ENCODE peak calls at places on chromosomes 5 and 9, in six cellular contexts. One of them, this sample, is unnamed.

GRCh38 chr9:132519033-132519432 is 63.4 kb upstream of the BARHL1 start:
- DNase-seq in fibroblast of pulmonary artery: no peak
- DNase-seq in H1: no peak
- DNase-seq in AG04449: no peak
- DNase-seq in ovary: no peak
- DNase-seq in PC-3: no peak
- DNase-seq in this sample: no peak

GRCh38 chr5:26691486-26691885 is 346.9 kb downstream of the CDH9 start:
- DNase-seq in fibroblast of pulmonary artery: no peak
- DNase-seq in H1: no peak
- DNase-seq in AG04449: no peak
- DNase-seq in ovary: no peak
- DNase-seq in PC-3: no peak
- DNase-seq in this sample: no peak

GRCh38 chr9:127707766-127708165 is 978 bp downstream of the CFAP157 start:
- DNase-seq in fibroblast of pulmonary artery: no peak
- DNase-seq in H1: no peak
- DNase-seq in AG04449: no peak
- DNase-seq in ovary: no peak
- DNase-seq in PC-3: peak
- DNase-seq in this sample: no peak

GRCh38 chr5:159310492-159310891 is 19.8 kb downstream of the IL12B start:
- DNase-seq in fibroblast of pulmonary artery: no peak
- DNase-seq in H1: peak
- DNase-seq in AG04449: no peak
- DNase-seq in ovary: no peak
- DNase-seq in PC-3: peak
- DNase-seq in this sample: no peak

GRCh38 chr9:27765266-27765665 is 192.0 kb upstream of the C9orf72 start:
- DNase-seq in fibroblast of pulmonary artery: no peak
- DNase-seq in H1: no peak
- DNase-seq in AG04449: no peak
- DNase-seq in ovary: no peak
- DNase-seq in PC-3: no peak
- DNase-seq in this sample: no peak

GRCh38 chr5:11311731-11312130 is 550.7 kb upstream of the DAP start:
- DNase-seq in fibroblast of pulmonary artery: no peak
- DNase-seq in H1: no peak
- DNase-seq in AG04449: no peak
- DNase-seq in ovary: no peak
- DNase-seq in PC-3: no peak
- DNase-seq in this sample: no peak

GRCh38 chr5:139470821-139471300 is at the start of gene SMIM33:
- DNase-seq in fibroblast of pulmonary artery: no peak
- DNase-seq in H1: no peak
- DNase-seq in AG04449: no peak
- DNase-seq in ovary: no peak
- DNase-seq in PC-3: no peak
- DNase-seq in this sample: no peak

GRCh38 chr5:138725885-138726457 is 27.3 kb upstream of the CTNNA1 start:
- DNase-seq in fibroblast of pulmonary artery: peak
- DNase-seq in H1: no peak
- DNase-seq in AG04449: no peak
- DNase-seq in ovary: no peak
- DNase-seq in PC-3: no peak
- DNase-seq in this sample: no peak

GRCh38 chr9:98503867-98504800 is 204.6 kb downstream of the GABBR2 start:
- DNase-seq in fibroblast of pulmonary artery: no peak
- DNase-seq in H1: no peak
- DNase-seq in AG04449: no peak
- DNase-seq in ovary: no peak
- DNase-seq in PC-3: no peak
- DNase-seq in this sample: no peak

GRCh38 chr9:71819115-71819739 is 50.9 kb upstream of the CEMIP2 start:
- DNase-seq in fibroblast of pulmonary artery: peak
- DNase-seq in H1: no peak
- DNase-seq in AG04449: no peak
- DNase-seq in ovary: peak
- DNase-seq in PC-3: peak
- DNase-seq in this sample: no peak

GRCh38 chr9:120402741-120403542 is 177.0 kb downstream of the CDK5RAP2 start:
- DNase-seq in fibroblast of pulmonary artery: peak
- DNase-seq in H1: no peak
- DNase-seq in AG04449: peak
- DNase-seq in ovary: no peak
- DNase-seq in PC-3: peak
- DNase-seq in this sample: no peak

GRCh38 chr5:39433838-39434237 is 9.1 kb upstream of the DAB2 start:
- DNase-seq in fibroblast of pulmonary artery: no peak
- DNase-seq in H1: no peak
- DNase-seq in AG04449: no peak
- DNase-seq in ovary: no peak
- DNase-seq in PC-3: no peak
- DNase-seq in this sample: no peak

GRCh38 chr9:107488400-107489143 is 997 bp downstream of the KLF4 start:
- DNase-seq in fibroblast of pulmonary artery: peak
- DNase-seq in H1: peak
- DNase-seq in AG04449: no peak
- DNase-seq in ovary: peak
- DNase-seq in PC-3: peak
- DNase-seq in this sample: peak

GRCh38 chr9:134187821-134188420 is 23.6 kb upstream of the RNU6ATAC start:
- DNase-seq in fibroblast of pulmonary artery: no peak
- DNase-seq in H1: no peak
- DNase-seq in AG04449: no peak
- DNase-seq in ovary: peak
- DNase-seq in PC-3: no peak
- DNase-seq in this sample: no peak

GRCh38 chr5:143758750-143759149 is 53.2 kb upstream of the HMHB1 start:
- DNase-seq in fibroblast of pulmonary artery: peak
- DNase-seq in H1: no peak
- DNase-seq in AG04449: no peak
- DNase-seq in ovary: no peak
- DNase-seq in PC-3: no peak
- DNase-seq in this sample: no peak

GRCh38 chr5:109143001-109143400 is 266.8 kb downstream of the PJA2 start:
- DNase-seq in fibroblast of pulmonary artery: no peak
- DNase-seq in H1: no peak
- DNase-seq in AG04449: no peak
- DNase-seq in ovary: no peak
- DNase-seq in PC-3: no peak
- DNase-seq in this sample: no peak

GRCh38 chr5:115379622-115380344 is 83.3 kb upstream of the CCDC112 start:
- DNase-seq in fibroblast of pulmonary artery: no peak
- DNase-seq in H1: no peak
- DNase-seq in AG04449: no peak
- DNase-seq in ovary: no peak
- DNase-seq in PC-3: peak
- DNase-seq in this sample: peak

GRCh38 chr5:115375922-115376321 is 79.5 kb upstream of the CCDC112 start:
- DNase-seq in fibroblast of pulmonary artery: peak
- DNase-seq in H1: no peak
- DNase-seq in AG04449: no peak
- DNase-seq in ovary: no peak
- DNase-seq in PC-3: no peak
- DNase-seq in this sample: no peak

GRCh38 chr5:115378754-115379153 is 82.3 kb upstream of the CCDC112 start:
- DNase-seq in fibroblast of pulmonary artery: no peak
- DNase-seq in H1: no peak
- DNase-seq in AG04449: no peak
- DNase-seq in ovary: no peak
- DNase-seq in PC-3: no peak
- DNase-seq in this sample: no peak

GRCh38 chr5:115374057-115374775 is 77.8 kb upstream of the CCDC112 start:
- DNase-seq in fibroblast of pulmonary artery: no peak
- DNase-seq in H1: no peak
- DNase-seq in AG04449: no peak
- DNase-seq in ovary: no peak
- DNase-seq in PC-3: no peak
- DNase-seq in this sample: no peak

DNA sequence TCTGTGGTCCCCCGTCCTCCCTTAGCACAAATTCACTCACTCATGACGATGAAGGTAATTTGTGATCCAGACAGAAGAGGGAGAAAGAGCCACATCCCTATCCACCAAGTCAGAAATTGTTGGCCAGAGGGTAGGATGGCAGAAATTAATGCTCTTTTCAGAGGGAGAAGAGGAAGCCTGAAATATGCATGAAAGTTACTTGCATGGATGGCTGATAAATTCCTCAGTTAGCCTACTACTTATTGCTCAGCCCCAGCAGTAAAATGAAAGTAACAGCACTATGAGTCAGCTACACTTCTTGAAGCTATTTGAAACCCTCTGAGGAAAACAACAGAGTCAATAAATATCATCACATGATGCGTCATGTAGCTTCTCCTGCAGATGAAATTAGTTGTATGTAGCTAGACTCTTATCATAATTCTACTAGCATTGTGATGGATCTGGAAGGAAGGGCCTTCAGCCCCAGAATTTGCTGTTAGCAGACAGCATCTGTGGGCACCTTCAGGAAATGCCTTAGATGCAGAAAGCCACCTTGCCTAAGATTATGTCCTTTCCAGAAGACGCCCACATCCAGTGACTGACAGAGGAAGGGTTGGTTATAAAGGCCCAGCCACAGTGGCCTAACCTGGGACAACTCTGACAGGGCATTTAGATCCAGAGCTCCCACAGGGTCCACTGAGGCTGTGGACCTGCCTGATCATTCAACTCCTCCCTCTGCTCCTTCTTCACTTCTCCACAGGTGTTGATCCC is 81.2 kb upstream of the CCDC112 start:
- DNase-seq in fibroblast of pulmonary artery: peak
- DNase-seq in H1: no peak
- DNase-seq in AG04449: peak
- DNase-seq in ovary: no peak
- DNase-seq in PC-3: peak
- DNase-seq in this sample: no peak
- H3K4me3 ChIP-seq in fibroblast of pulmonary artery: no peak
- H3K4me3 ChIP-seq in H1: no peak
- H3K4me3 ChIP-seq in AG04449: peak
- H3K4me3 ChIP-seq in ovary: no peak
- H3K4me3 ChIP-seq in PC-3: peak
- H3K4me3 ChIP-seq in this sample: no peak

GRCh38 chr5:73433272-73433981 is 15.2 kb downstream of the FOXD1 start:
- DNase-seq in fibroblast of pulmonary artery: no peak
- DNase-seq in H1: no peak
- DNase-seq in AG04449: no peak
- DNase-seq in ovary: no peak
- DNase-seq in PC-3: no peak
- DNase-seq in this sample: no peak

GRCh38 chr5:73435640-73436534 is 12.7 kb downstream of the FOXD1 start:
- DNase-seq in fibroblast of pulmonary artery: no peak
- DNase-seq in H1: no peak
- DNase-seq in AG04449: no peak
- DNase-seq in ovary: no peak
- DNase-seq in PC-3: no peak
- DNase-seq in this sample: no peak

GRCh38 chr5:73433982-73434342 is 14.6 kb downstream of the FOXD1 start:
- DNase-seq in fibroblast of pulmonary artery: no peak
- DNase-seq in H1: no peak
- DNase-seq in AG04449: no peak
- DNase-seq in ovary: no peak
- DNase-seq in PC-3: no peak
- DNase-seq in this sample: no peak

GRCh38 chr5:73434921-73435320 is 13.7 kb downstream of the FOXD1 start:
- DNase-seq in fibroblast of pulmonary artery: no peak
- DNase-seq in H1: no peak
- DNase-seq in AG04449: no peak
- DNase-seq in ovary: no peak
- DNase-seq in PC-3: no peak
- DNase-seq in this sample: no peak

GRCh38 chr5:73434461-73434860 is 14.1 kb downstream of the FOXD1 start:
- DNase-seq in fibroblast of pulmonary artery: no peak
- DNase-seq in H1: no peak
- DNase-seq in AG04449: no peak
- DNase-seq in ovary: no peak
- DNase-seq in PC-3: peak
- DNase-seq in this sample: no peak
- TF ChIP-seq CTCF in fibroblast of pulmonary artery: no peak
- TF ChIP-seq CTCF in H1: no peak
- TF ChIP-seq CTCF in AG04449: no peak
- TF ChIP-seq CTCF in ovary: no peak
- TF ChIP-seq CTCF in PC-3: no peak
- TF ChIP-seq CTCF in this sample: no peak

GRCh38 chr9:83291196-83291595 is 228.3 kb upstream of the RASEF start:
- DNase-seq in fibroblast of pulmonary artery: no peak
- DNase-seq in H1: no peak
- DNase-seq in AG04449: no peak
- DNase-seq in ovary: no peak
- DNase-seq in PC-3: no peak
- DNase-seq in this sample: no peak
- H3K4me3 ChIP-seq in fibroblast of pulmonary artery: no peak
- H3K4me3 ChIP-seq in H1: no peak
- H3K4me3 ChIP-seq in AG04449: no peak
- H3K4me3 ChIP-seq in ovary: no peak
- H3K4me3 ChIP-seq in PC-3: no peak
- H3K4me3 ChIP-seq in this sample: no peak

GRCh38 chr5:102536323-102536928 is 37.6 kb upstream of the SLCO6A1 start:
- DNase-seq in fibroblast of pulmonary artery: peak
- DNase-seq in H1: no peak
- DNase-seq in AG04449: no peak
- DNase-seq in ovary: no peak
- DNase-seq in PC-3: peak
- DNase-seq in this sample: no peak

GRCh38 chr5:102537011-102537410 is 38.2 kb upstream of the SLCO6A1 start:
- DNase-seq in fibroblast of pulmonary artery: no peak
- DNase-seq in H1: no peak
- DNase-seq in AG04449: no peak
- DNase-seq in ovary: no peak
- DNase-seq in PC-3: no peak
- DNase-seq in this sample: no peak

GRCh38 chr5:102542064-102542463 is 43.3 kb upstream of the SLCO6A1 start:
- DNase-seq in fibroblast of pulmonary artery: no peak
- DNase-seq in H1: no peak
- DNase-seq in AG04449: no peak
- DNase-seq in ovary: no peak
- DNase-seq in PC-3: no peak
- DNase-seq in this sample: no peak

GRCh38 chr5:102539598-102539997 is 40.8 kb upstream of the SLCO6A1 start:
- DNase-seq in fibroblast of pulmonary artery: no peak
- DNase-seq in H1: no peak
- DNase-seq in AG04449: no peak
- DNase-seq in ovary: no peak
- DNase-seq in PC-3: peak
- DNase-seq in this sample: no peak

DNA sequence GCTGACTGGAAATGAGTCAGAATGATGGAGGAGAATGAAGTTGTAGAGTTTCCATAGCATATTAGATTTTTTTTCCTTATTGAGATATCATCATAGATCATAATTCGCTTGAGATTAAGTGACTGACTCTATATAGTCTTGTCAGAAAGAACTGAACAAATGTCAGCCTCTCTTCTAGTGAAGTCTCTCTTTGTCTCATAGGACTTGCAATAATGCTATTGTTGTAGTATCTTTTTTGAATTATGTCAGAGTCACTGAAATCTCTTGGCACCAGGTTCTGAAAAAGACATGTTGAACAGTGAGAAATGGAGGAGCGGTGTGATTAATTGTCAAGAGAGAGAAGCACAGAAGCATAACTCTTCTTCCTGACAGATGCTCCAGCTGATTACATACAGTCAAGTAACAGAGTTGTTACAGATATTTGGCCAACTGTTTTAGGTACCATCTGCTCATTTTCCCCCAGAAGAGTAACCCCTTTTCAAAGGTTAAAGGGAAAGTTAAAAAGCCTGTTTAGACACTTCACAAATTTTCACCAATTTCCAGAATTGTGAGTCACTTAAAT is 41.5 kb upstream of the SLCO6A1 start:
- DNase-seq in fibroblast of pulmonary artery: no peak
- DNase-seq in H1: no peak
- DNase-seq in AG04449: no peak
- DNase-seq in ovary: no peak
- DNase-seq in PC-3: no peak
- DNase-seq in this sample: no peak
- TF ChIP-seq CTCF in fibroblast of pulmonary artery: no peak
- TF ChIP-seq CTCF in H1: no peak
- TF ChIP-seq CTCF in AG04449: no peak
- TF ChIP-seq CTCF in ovary: no peak
- TF ChIP-seq CTCF in PC-3: no peak
- TF ChIP-seq CTCF in this sample: no peak